ENCODE peak calls at places on chromosomes 1 and 21, in four cellular contexts. Z is PC-3, M is uterus, N is astrocyte of the spinal cord. F is an unnamed sample.

GRCh38 chr1:151399890-151400235 is 490 bp downstream of the PSMB4 start:
- DNase-seq in Z (no peak), M (no peak), N (peak; percentile 33), F (peak; percentile 53)

GRCh38 chr1:181711858-181712257 is 228.5 kb downstream of the CACNA1E start:
- DNase-seq in M (no peak), Z (no peak), N (no peak), F (no peak)

GRCh38 chr1:229364216-229365065 is 21.6 kb upstream of the CCSAP start:
- DNase-seq in Z (no peak), M (no peak), N (no peak), F (no peak)

GRCh38 chr1:196393742-196394141 is 214.5 kb downstream of the KCNT2 start:
- DNase-seq in N (peak; percentile 72), M (no peak), Z (peak; percentile 60), F (peak; percentile 66)

GRCh38 chr21:42391297-42391696 is 4.6 kb downstream of the TMPRSS3 start:
- DNase-seq in M (no peak), Z (no peak), N (no peak), F (no peak)

GRCh38 chr1:62057631-62058290 is 136.9 kb upstream of the L1TD1 start:
- DNase-seq in M (no peak), Z (no peak), N (no peak), F (no peak)

GRCh38 chr1:200894712-200895447 is at the start of gene INAVA:
- DNase-seq in M (no peak), Z (peak; percentile 99), N (no peak), F (no peak)

GRCh38 chr1:11645670-11646265 is 8.5 kb downstream of the FBXO2 start:
- DNase-seq in Z (peak; percentile 85), M (peak; percentile 51), N (peak; percentile 64), F (peak; percentile 90)

GRCh38 chr1:119449964-119450363 is 35.0 kb downstream of the HSD3B2 start:
- DNase-seq in Z (peak; percentile 54), M (no peak), N (no peak), F (no peak)

GRCh38 chr1:85445906-85446305 is 19.1 kb downstream of the DDAH1 start:
- DNase-seq in N (peak; percentile 48), Z (no peak), M (no peak), F (peak; percentile 73)

GRCh38 chr1:161506336-161507223 is 1.3 kb downstream of the FCGR2A start:
- DNase-seq in N (no peak), M (no peak), Z (no peak), F (no peak)

GRCh38 chr1:228004331-228004871 is 2.4 kb upstream of the WNT3A start:
- DNase-seq in N (no peak), M (peak; percentile 11), Z (peak; percentile 71), F (no peak)

GRCh38 chr1:9612871-9613624 is 24.3 kb downstream of the TMEM201 start:
- DNase-seq in N (no peak), M (no peak), Z (no peak), F (no peak)

GRCh38 chr1:230283678-230284077 is 142.5 kb downstream of the PGBD5 start:
- DNase-seq in Z (no peak), M (peak; percentile 6), N (no peak), F (no peak)

GRCh38 chr21:29287383-29287782 is 11.3 kb upstream of the BACH1 start:
- DNase-seq in N (peak; percentile 46), M (no peak), Z (no peak), F (peak; percentile 73)

GRCh38 chr1:39266269-39266668 is 61.8 kb downstream of the MACF1 start:
- DNase-seq in N (no peak), M (no peak), Z (peak; percentile 20), F (no peak)

GRCh38 chr1:53291574-53291973 is 36.3 kb downstream of the LRP8 start:
- DNase-seq in M (no peak), Z (peak; percentile 13), N (no peak), F (no peak)

GRCh38 chr1:31723828-31724359 is 20.1 kb upstream of the COL16A1 start:
- DNase-seq in Z (peak; percentile 89), N (peak; percentile 78), M (peak; percentile 45), F (peak; percentile 91)

GRCh38 chr1:234970731-234971476 is 157.7 kb downstream of the TOMM20 start:
- DNase-seq in Z (peak; percentile 29), N (peak; percentile 99), M (peak; percentile 84), F (peak; percentile 96)

GRCh38 chr1:167229719-167230385 is 9.2 kb downstream of the POU2F1 start:
- DNase-seq in N (no peak), Z (peak; percentile 23), M (no peak), F (no peak)

GRCh38 chr21:29501451-29501850 is 202.7 kb downstream of the BACH1 start:
- DNase-seq in M (no peak), Z (peak; percentile 60), N (peak; percentile 83), F (peak; percentile 67)

GRCh38 chr21:45390121-45390751 is 14.7 kb upstream of the COL18A1 start:
- DNase-seq in M (peak; percentile 17), N (no peak), Z (no peak), F (no peak)

GRCh38 chr1:205360891-205361290 is 4.2 kb upstream of the KLHDC8A start:
- DNase-seq in Z (no peak), M (no peak), N (no peak), F (no peak)

GRCh38 chr1:193014354-193014753 is 44.8 kb downstream of the UCHL5 start:
- DNase-seq in Z (no peak), N (peak; percentile 39), M (no peak), F (peak; percentile 16)

GRCh38 chr1:201015551-201016091 is 7.9 kb downstream of the KIF21B start:
- DNase-seq in M (no peak), N (no peak), Z (no peak), F (no peak)

GRCh38 chr1:37650721-37651120 is 16.0 kb upstream of the RSPO1 start:
- DNase-seq in Z (no peak), N (no peak), M (no peak), F (no peak)

GRCh38 chr1:41387667-41388091 is 26.4 kb downstream of the FOXO6 start:
- DNase-seq in N (peak; percentile 39), Z (peak; percentile 48), M (peak; percentile 93), F (peak; percentile 35)

GRCh38 chr1:175829845-175830244 is 86.5 kb upstream of the TNR start:
- DNase-seq in M (no peak), N (no peak), Z (no peak), F (no peak)

GRCh38 chr1:6485140-6485936 is 6.1 kb downstream of the PLEKHG5 start:
- DNase-seq in M (no peak), N (no peak), Z (no peak), F (peak; percentile 28)

GRCh38 chr1:2520206-2520605 is 6.2 kb downstream of the PANK4 start:
- DNase-seq in M (no peak), Z (no peak), N (no peak), F (no peak)

GRCh38 chr1:94925561-94926364 is 1.1 kb downstream of the CNN3 start:
- DNase-seq in Z (peak; percentile 95), M (peak; percentile 79), N (peak; percentile 94), F (peak; percentile 78)

GRCh38 chr21:45256912-45257672 is 30.6 kb downstream of the POFUT2 start:
- DNase-seq in M (no peak), Z (no peak), N (no peak), F (no peak)

DNA sequence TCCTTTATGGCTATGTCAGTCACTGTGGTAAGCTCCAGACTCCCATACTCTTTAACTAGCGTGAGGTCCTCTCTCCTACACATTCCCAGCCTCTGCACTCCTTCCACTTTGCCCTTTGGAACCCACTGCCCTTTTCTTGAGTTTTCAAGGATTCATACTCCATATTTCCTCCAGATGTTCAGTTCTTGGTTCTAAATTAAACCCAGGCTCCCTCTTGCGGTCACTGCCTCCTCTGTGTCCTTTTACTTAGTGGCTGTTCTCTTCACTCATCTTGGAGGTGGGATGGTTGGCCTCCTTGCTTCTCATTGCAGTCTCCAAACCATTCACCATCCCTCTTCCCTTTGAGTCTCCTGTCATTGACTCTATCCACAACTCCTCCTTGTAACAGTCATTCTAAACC is 208.1 kb downstream of the TGFB2 start:
- DNase-seq in N (no peak), M (no peak), Z (peak; percentile 73), F (peak; percentile 47)
- TF ChIP-seq CTCF in N (peak; percentile 25), M (no peak), Z (peak; percentile 93), F (peak; percentile 72)

GRCh38 chr1:3697810-3698209 is 45.5 kb downstream of the TP73 start:
- DNase-seq in Z (no peak), M (no peak), N (no peak), F (no peak)

GRCh38 chr1:3696689-3697088 is 44.4 kb downstream of the TP73 start:
- DNase-seq in N (no peak), Z (no peak), M (no peak), F (no peak)

GRCh38 chr1:3693321-3693720 is 41.0 kb downstream of the TP73 start:
- DNase-seq in M (no peak), Z (no peak), N (no peak), F (no peak)

GRCh38 chr1:3697104-3697503 is 44.8 kb downstream of the TP73 start:
- DNase-seq in Z (no peak), M (no peak), N (no peak), F (no peak)

GRCh38 chr1:3695326-3696217 is 43.3 kb downstream of the TP73 start:
- DNase-seq in M (no peak), Z (peak; percentile 71), N (no peak), F (peak; percentile 63)
- H3K4me3 ChIP-seq in M (no peak overlapping the region), Z (peak overlapping the region; percentile 15), N (no peak overlapping the region), F (peak overlapping the region; percentile 22)

DNA sequence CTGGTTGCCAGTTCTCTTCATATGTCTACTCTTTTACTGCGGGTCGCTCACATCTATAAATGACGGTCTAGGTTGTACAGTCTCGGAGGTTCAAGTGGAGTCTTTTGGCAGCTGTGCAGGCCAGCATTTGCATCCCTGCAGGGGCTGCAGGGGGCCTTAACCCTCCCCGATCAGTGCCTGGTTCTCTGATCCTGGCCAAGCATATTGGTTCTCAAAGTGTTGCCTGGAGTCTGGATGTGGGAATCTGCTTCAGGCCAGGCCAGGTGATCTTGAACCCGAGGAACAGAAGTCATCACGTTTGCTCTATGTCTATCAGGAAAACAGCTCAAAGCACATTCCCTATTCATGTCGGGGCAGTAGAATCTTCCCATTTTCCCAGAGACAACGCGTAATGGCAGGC is 21.8 kb downstream of the B3GALT5 start:
- DNase-seq in N (no peak), Z (no peak), M (no peak), F (no peak)
- TF ChIP-seq CTCF in N (no peak), Z (no peak), M (no peak), F (no peak)

GRCh38 chr1:44677201-44677520 is 2.6 kb downstream of the ARMH1 start:
- DNase-seq in N (peak; percentile 41), Z (peak; percentile 67), M (no peak), F (peak; percentile 81)

GRCh38 chr1:44678626-44679025 is 4.1 kb downstream of the ARMH1 start:
- DNase-seq in M (no peak), Z (no peak), N (no peak), F (no peak)

GRCh38 chr1:44678120-44678519 is 3.6 kb downstream of the ARMH1 start:
- DNase-seq in N (no peak), Z (no peak), M (no peak), F (no peak)

GRCh38 chr1:44675186-44675585 is 672 bp downstream of the ARMH1 start:
- DNase-seq in N (no peak), M (no peak), Z (no peak), F (no peak)

GRCh38 chr1:44676484-44677200 is 2.1 kb downstream of the ARMH1 start:
- DNase-seq in N (peak; percentile 32), Z (peak; percentile 50), M (no peak), F (peak; percentile 89)
- H3K4me3 ChIP-seq in N (no peak overlapping the region), Z (no peak overlapping the region), M (no peak overlapping the region), F (no peak overlapping the region)

GRCh38 chr1:237913345-237913744 is 22.6 kb upstream of the ZP4 start:
- DNase-seq in Z (peak; percentile 10), N (no peak), M (no peak), F (no peak)
- TF ChIP-seq CTCF in Z (peak; percentile 39), N (no peak), M (no peak), F (no peak)